ENCODE peak calls at places on chromosomes 11 and 22, in seven cellular contexts. One of them, this sample, is unnamed.

GRCh38 chr11:94513091-94513490 is 830 bp downstream of the C11orf97 start:
- DNase-seq in lung: no peak
- DNase-seq in body of pancreas: no peak
- DNase-seq in kidney epithelial cell: no peak
- DNase-seq in effector memory CD4-positive, alpha-beta T cell: no peak
- DNase-seq in AG04449: no peak
- DNase-seq in suprapubic skin: no peak
- DNase-seq in this sample: no peak

GRCh38 chr11:71241721-71242259 is 10.6 kb downstream of the SHANK2 start:
- DNase-seq in lung: no peak
- DNase-seq in body of pancreas: no peak
- DNase-seq in kidney epithelial cell: no peak
- DNase-seq in effector memory CD4-positive, alpha-beta T cell: no peak
- DNase-seq in AG04449: no peak
- DNase-seq in suprapubic skin: peak; percentile 19
- DNase-seq in this sample: no peak

GRCh38 chr11:69560141-69560790 is 78.8 kb downstream of the LINC01488 start:
- DNase-seq in lung: no peak
- DNase-seq in body of pancreas: no peak
- DNase-seq in kidney epithelial cell: no peak
- DNase-seq in effector memory CD4-positive, alpha-beta T cell: no peak
- DNase-seq in AG04449: no peak
- DNase-seq in suprapubic skin: no peak
- DNase-seq in this sample: no peak

GRCh38 chr11:74009675-74010305 is 905 bp upstream of the UCP3 start:
- DNase-seq in lung: no peak
- DNase-seq in body of pancreas: no peak
- DNase-seq in kidney epithelial cell: no peak
- DNase-seq in effector memory CD4-positive, alpha-beta T cell: no peak
- DNase-seq in AG04449: no peak
- DNase-seq in suprapubic skin: no peak
- DNase-seq in this sample: no peak

GRCh38 chr11:120756931-120757330 is 245.4 kb downstream of the GRIK4 start:
- DNase-seq in lung: no peak
- DNase-seq in body of pancreas: no peak
- DNase-seq in kidney epithelial cell: no peak
- DNase-seq in effector memory CD4-positive, alpha-beta T cell: no peak
- DNase-seq in AG04449: no peak
- DNase-seq in suprapubic skin: no peak
- DNase-seq in this sample: no peak

GRCh38 chr11:27392715-27393114 is 29.7 kb upstream of the CCDC34 start:
- DNase-seq in lung: no peak
- DNase-seq in body of pancreas: no peak
- DNase-seq in kidney epithelial cell: no peak
- DNase-seq in effector memory CD4-positive, alpha-beta T cell: no peak
- DNase-seq in AG04449: peak; percentile 59
- DNase-seq in suprapubic skin: no peak
- DNase-seq in this sample: no peak

GRCh38 chr11:94002226-94002625 is 18.9 kb upstream of the HEPHL1 start:
- DNase-seq in lung: no peak
- DNase-seq in body of pancreas: no peak
- DNase-seq in kidney epithelial cell: no peak
- DNase-seq in effector memory CD4-positive, alpha-beta T cell: no peak
- DNase-seq in AG04449: no peak
- DNase-seq in suprapubic skin: no peak
- DNase-seq in this sample: no peak

GRCh38 chr11:1830500-1831223 is 4.1 kb upstream of the SYT8 start:
- DNase-seq in lung: peak; percentile 53
- DNase-seq in body of pancreas: peak; percentile 94
- DNase-seq in kidney epithelial cell: no peak
- DNase-seq in effector memory CD4-positive, alpha-beta T cell: no peak
- DNase-seq in AG04449: no peak
- DNase-seq in suprapubic skin: peak; percentile 74
- DNase-seq in this sample: no peak

GRCh38 chr11:104390696-104391095 is 226.7 kb upstream of the PDGFD start:
- DNase-seq in lung: no peak
- DNase-seq in body of pancreas: no peak
- DNase-seq in kidney epithelial cell: peak; percentile 95
- DNase-seq in effector memory CD4-positive, alpha-beta T cell: no peak
- DNase-seq in AG04449: peak; percentile 24
- DNase-seq in suprapubic skin: no peak
- DNase-seq in this sample: no peak

GRCh38 chr11:12222099-12222751 is 111.8 kb downstream of the MICAL2 start:
- DNase-seq in lung: peak; percentile 70
- DNase-seq in body of pancreas: no peak
- DNase-seq in kidney epithelial cell: no peak
- DNase-seq in effector memory CD4-positive, alpha-beta T cell: no peak
- DNase-seq in AG04449: no peak
- DNase-seq in suprapubic skin: peak; percentile 54
- DNase-seq in this sample: no peak

GRCh38 chr22:43228330-43228729 is 41.4 kb upstream of the TTLL12 start:
- DNase-seq in lung: no peak
- DNase-seq in body of pancreas: no peak
- DNase-seq in kidney epithelial cell: no peak
- DNase-seq in effector memory CD4-positive, alpha-beta T cell: no peak
- DNase-seq in AG04449: no peak
- DNase-seq in suprapubic skin: no peak
- DNase-seq in this sample: no peak

GRCh38 chr11:68269414-68270081 is 2.2 kb downstream of the C11orf24 start:
- DNase-seq in lung: no peak
- DNase-seq in body of pancreas: no peak
- DNase-seq in kidney epithelial cell: peak; percentile 63
- DNase-seq in effector memory CD4-positive, alpha-beta T cell: no peak
- DNase-seq in AG04449: no peak
- DNase-seq in suprapubic skin: peak; percentile 31
- DNase-seq in this sample: no peak

GRCh38 chr11:131592152-131592551 is 221.7 kb downstream of the NTM start:
- DNase-seq in lung: no peak
- DNase-seq in body of pancreas: no peak
- DNase-seq in kidney epithelial cell: no peak
- DNase-seq in effector memory CD4-positive, alpha-beta T cell: no peak
- DNase-seq in AG04449: no peak
- DNase-seq in suprapubic skin: no peak
- DNase-seq in this sample: no peak

GRCh38 chr22:38733329-38734202 is 22.2 kb downstream of the SUN2 start:
- DNase-seq in lung: no peak
- DNase-seq in body of pancreas: peak; percentile 90
- DNase-seq in kidney epithelial cell: no peak
- DNase-seq in effector memory CD4-positive, alpha-beta T cell: no peak
- DNase-seq in AG04449: no peak
- DNase-seq in suprapubic skin: no peak
- DNase-seq in this sample: no peak

GRCh38 chr11:36405585-36406367 is 104.3 kb downstream of the TRAF6 start:
- DNase-seq in lung: no peak
- DNase-seq in body of pancreas: no peak
- DNase-seq in kidney epithelial cell: no peak
- DNase-seq in effector memory CD4-positive, alpha-beta T cell: no peak
- DNase-seq in AG04449: no peak
- DNase-seq in suprapubic skin: no peak
- DNase-seq in this sample: no peak

GRCh38 chr11:77140231-77140959 is 12.3 kb downstream of the MYO7A start:
- DNase-seq in lung: no peak
- DNase-seq in body of pancreas: peak; percentile 82
- DNase-seq in kidney epithelial cell: no peak
- DNase-seq in effector memory CD4-positive, alpha-beta T cell: no peak
- DNase-seq in AG04449: no peak
- DNase-seq in suprapubic skin: no peak
- DNase-seq in this sample: no peak

GRCh38 chr11:35214181-35214770 is 75.3 kb downstream of the CD44 start:
- DNase-seq in lung: no peak
- DNase-seq in body of pancreas: no peak
- DNase-seq in kidney epithelial cell: no peak
- DNase-seq in effector memory CD4-positive, alpha-beta T cell: no peak
- DNase-seq in AG04449: no peak
- DNase-seq in suprapubic skin: no peak
- DNase-seq in this sample: no peak

GRCh38 chr11:122399375-122399774 is 256.1 kb upstream of the UBASH3B start:
- DNase-seq in lung: no peak
- DNase-seq in body of pancreas: no peak
- DNase-seq in kidney epithelial cell: no peak
- DNase-seq in effector memory CD4-positive, alpha-beta T cell: no peak
- DNase-seq in AG04449: no peak
- DNase-seq in suprapubic skin: no peak
- DNase-seq in this sample: no peak

GRCh38 chr11:108916935-108917334 is 252.1 kb downstream of the DDX10 start:
- DNase-seq in lung: no peak
- DNase-seq in body of pancreas: no peak
- DNase-seq in kidney epithelial cell: no peak
- DNase-seq in effector memory CD4-positive, alpha-beta T cell: no peak
- DNase-seq in AG04449: no peak
- DNase-seq in suprapubic skin: no peak
- DNase-seq in this sample: no peak

DNA sequence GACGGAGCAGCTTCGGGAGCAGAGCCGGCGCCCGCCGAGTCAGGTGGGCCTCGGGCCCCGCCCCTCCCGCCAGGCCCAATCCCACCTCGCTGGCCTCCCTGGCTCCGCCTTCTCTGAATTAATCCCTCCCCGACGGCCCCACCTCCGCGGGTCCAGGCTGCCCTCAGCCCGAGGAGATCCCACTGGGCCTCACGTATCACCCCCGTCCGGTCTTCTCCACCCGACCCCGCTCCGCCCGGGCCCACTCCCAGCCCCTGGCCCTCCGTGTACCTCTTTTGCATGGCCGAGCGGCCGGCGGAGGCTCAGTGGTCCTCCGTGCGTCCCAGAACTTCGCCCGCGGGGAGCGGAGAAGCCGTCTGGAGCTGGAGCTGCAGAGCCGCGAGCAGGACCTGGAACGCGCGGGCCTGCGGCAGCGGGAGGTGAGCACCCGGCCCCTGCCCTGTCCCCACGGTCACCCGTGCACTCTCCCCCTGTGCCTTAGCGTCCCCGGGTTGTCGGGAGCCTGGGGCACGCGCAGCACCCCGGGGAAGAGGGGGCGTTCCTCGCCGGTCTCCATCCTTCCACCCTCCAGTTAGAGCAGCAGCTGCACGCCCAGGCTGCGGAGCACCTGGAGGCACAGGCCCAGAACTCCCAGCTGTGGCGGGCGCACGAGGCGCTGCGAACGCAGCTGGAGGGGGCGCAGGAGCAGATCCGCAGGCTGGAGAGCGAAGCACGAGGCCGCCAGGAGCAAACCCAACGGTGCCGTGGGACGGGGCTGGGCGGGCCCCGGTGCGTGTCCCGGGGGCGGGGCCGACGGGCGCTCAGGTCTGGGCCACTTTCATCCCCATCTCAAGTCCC is 2.2 kb upstream of the CD151 start:
- DNase-seq in lung: peak; percentile 79
- DNase-seq in body of pancreas: no peak
- DNase-seq in kidney epithelial cell: no peak
- DNase-seq in effector memory CD4-positive, alpha-beta T cell: peak; percentile 42
- DNase-seq in AG04449: no peak
- DNase-seq in suprapubic skin: no peak
- DNase-seq in this sample: no peak
- H3K4me3 ChIP-seq in lung: no peak overlapping the region
- H3K4me3 ChIP-seq in body of pancreas: no peak overlapping the region
- H3K4me3 ChIP-seq in kidney epithelial cell: peak overlapping the region; percentile 45
- H3K4me3 ChIP-seq in effector memory CD4-positive, alpha-beta T cell: peak overlapping the region; percentile 53
- H3K4me3 ChIP-seq in AG04449: peak overlapping the region; percentile 43
- H3K4me3 ChIP-seq in suprapubic skin: peak overlapping the region; percentile 45
- H3K4me3 ChIP-seq in this sample: no peak overlapping the region

DNA sequence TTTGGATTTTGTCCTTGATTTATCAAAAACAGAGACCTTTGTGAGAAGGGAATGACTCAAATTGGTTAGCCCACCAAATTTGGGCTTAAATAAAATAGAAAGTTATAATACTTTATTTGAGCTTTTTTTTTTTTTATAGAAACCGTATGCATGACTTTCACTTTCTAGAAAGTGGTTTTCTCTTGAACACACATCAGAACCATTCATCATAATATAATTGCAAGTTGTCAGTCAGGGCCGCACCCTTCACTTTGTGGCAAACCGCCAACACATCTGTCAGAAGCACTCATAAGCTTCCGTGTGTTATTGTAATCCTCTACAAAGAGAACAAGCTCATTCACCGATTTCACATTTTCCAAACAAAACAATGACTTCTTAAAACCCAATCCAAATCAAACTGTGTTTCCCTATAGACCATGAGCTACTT is 76.1 kb downstream of the SOX6 start:
- DNase-seq in lung: no peak
- DNase-seq in body of pancreas: no peak
- DNase-seq in kidney epithelial cell: no peak
- DNase-seq in effector memory CD4-positive, alpha-beta T cell: no peak
- DNase-seq in AG04449: no peak
- DNase-seq in suprapubic skin: peak; percentile 57
- DNase-seq in this sample: peak; percentile 63
- H3K4me3 ChIP-seq in lung: no peak overlapping the region
- H3K4me3 ChIP-seq in body of pancreas: no peak overlapping the region
- H3K4me3 ChIP-seq in kidney epithelial cell: no peak overlapping the region
- H3K4me3 ChIP-seq in effector memory CD4-positive, alpha-beta T cell: no peak overlapping the region
- H3K4me3 ChIP-seq in AG04449: no peak overlapping the region
- H3K4me3 ChIP-seq in suprapubic skin: no peak overlapping the region
- H3K4me3 ChIP-seq in this sample: no peak overlapping the region

GRCh38 chr11:78499971-78500370 is 74.7 kb downstream of the NARS2 start:
- DNase-seq in lung: no peak
- DNase-seq in body of pancreas: no peak
- DNase-seq in kidney epithelial cell: no peak
- DNase-seq in effector memory CD4-positive, alpha-beta T cell: no peak
- DNase-seq in AG04449: no peak
- DNase-seq in suprapubic skin: no peak
- DNase-seq in this sample: no peak

GRCh38 chr11:78510025-78510596 is 64.6 kb downstream of the NARS2 start:
- DNase-seq in lung: no peak
- DNase-seq in body of pancreas: no peak
- DNase-seq in kidney epithelial cell: no peak
- DNase-seq in effector memory CD4-positive, alpha-beta T cell: no peak
- DNase-seq in AG04449: no peak
- DNase-seq in suprapubic skin: no peak
- DNase-seq in this sample: no peak

GRCh38 chr11:78510597-78510996 is 64.1 kb downstream of the NARS2 start:
- DNase-seq in lung: no peak
- DNase-seq in body of pancreas: no peak
- DNase-seq in kidney epithelial cell: no peak
- DNase-seq in effector memory CD4-positive, alpha-beta T cell: no peak
- DNase-seq in AG04449: no peak
- DNase-seq in suprapubic skin: no peak
- DNase-seq in this sample: no peak

DNA sequence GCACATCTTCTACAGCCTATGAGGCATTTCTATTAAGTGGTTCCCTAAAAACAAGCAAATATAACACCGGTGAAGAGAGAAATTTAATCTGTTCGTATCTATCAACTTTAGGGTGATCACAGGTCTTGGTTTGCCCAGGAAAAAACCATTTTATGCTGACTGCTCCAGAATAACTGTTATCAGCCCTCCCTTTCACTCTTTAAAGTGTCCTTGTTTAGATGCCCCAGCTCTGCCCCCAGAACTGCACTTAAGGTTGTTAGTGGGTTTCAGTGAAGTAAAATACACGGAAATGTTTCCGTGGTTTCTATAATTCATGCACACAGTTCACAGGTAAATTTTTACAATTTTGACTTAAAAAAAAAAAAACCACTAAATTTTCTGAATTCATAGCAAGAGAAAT is 70.0 kb downstream of the NARS2 start:
- DNase-seq in lung: no peak
- DNase-seq in body of pancreas: no peak
- DNase-seq in kidney epithelial cell: no peak
- DNase-seq in effector memory CD4-positive, alpha-beta T cell: no peak
- DNase-seq in AG04449: no peak
- DNase-seq in suprapubic skin: no peak
- DNase-seq in this sample: no peak
- H3K4me3 ChIP-seq in lung: no peak overlapping the region
- H3K4me3 ChIP-seq in body of pancreas: no peak overlapping the region
- H3K4me3 ChIP-seq in kidney epithelial cell: no peak overlapping the region
- H3K4me3 ChIP-seq in effector memory CD4-positive, alpha-beta T cell: no peak overlapping the region
- H3K4me3 ChIP-seq in AG04449: no peak overlapping the region
- H3K4me3 ChIP-seq in suprapubic skin: no peak overlapping the region
- H3K4me3 ChIP-seq in this sample: no peak overlapping the region

GRCh38 chr11:8266246-8267241 is 2.9 kb upstream of the LMO1 start:
- DNase-seq in lung: no peak
- DNase-seq in body of pancreas: peak; percentile 4
- DNase-seq in kidney epithelial cell: no peak
- DNase-seq in effector memory CD4-positive, alpha-beta T cell: no peak
- DNase-seq in AG04449: no peak
- DNase-seq in suprapubic skin: peak; percentile 29
- DNase-seq in this sample: no peak
- H3K4me3 ChIP-seq in lung: no peak overlapping the region
- H3K4me3 ChIP-seq in body of pancreas: no peak overlapping the region
- H3K4me3 ChIP-seq in kidney epithelial cell: no peak overlapping the region
- H3K4me3 ChIP-seq in effector memory CD4-positive, alpha-beta T cell: no peak overlapping the region
- H3K4me3 ChIP-seq in AG04449: no peak overlapping the region
- H3K4me3 ChIP-seq in suprapubic skin: no peak overlapping the region
- H3K4me3 ChIP-seq in this sample: no peak overlapping the region